ENCODE peak calls at places on chromosomes 13 and 19, in six cellular contexts. M is HFF-Myc, Y is ovary, W is tibial nerve, F is body of pancreas, J is cardiac muscle cell. T is an unnamed sample.

GRCh38 chr13:72458701-72459100 is 268.7 kb downstream of the MZT1 start:
- DNase-seq in M (no peak), Y (no peak), W (no peak), F (no peak), J (peak; percentile 11), T (no peak)

GRCh38 chr13:112067121-112067741 is at the start of gene SOX1:
- DNase-seq in M (no peak), Y (no peak), W (no peak), F (no peak), J (peak; percentile 43), T (no peak)

GRCh38 chr13:106710267-106710666 is 142.3 kb upstream of the ARGLU1 start:
- DNase-seq in M (no peak), Y (no peak), W (no peak), F (no peak), J (no peak), T (no peak)

GRCh38 chr19:916645-917322 is 349 bp upstream of the KISS1R start:
- DNase-seq in M (no peak), Y (no peak), W (no peak), F (peak; percentile 46), J (peak; percentile 31), T (no peak)

GRCh38 chr19:47641891-47642485 is 33.1 kb downstream of the BICRA start:
- DNase-seq in M (no peak), Y (no peak), W (no peak), F (no peak), J (no peak), T (no peak)

GRCh38 chr19:484494-484893 is 11.8 kb upstream of the MADCAM1 start:
- DNase-seq in M (no peak), Y (no peak), W (no peak), F (no peak), J (no peak), T (no peak)

GRCh38 chr19:37304190-37304883 is 66.6 kb upstream of the ZNF527 start:
- DNase-seq in M (no peak), Y (no peak), W (no peak), F (peak; percentile 56), J (peak; percentile 81), T (no peak)

GRCh38 chr13:101747039-101747438 is 294.6 kb downstream of the ITGBL1 start:
- DNase-seq in M (no peak), Y (no peak), W (no peak), F (no peak), J (no peak), T (no peak)

GRCh38 chr13:51645154-51645650 is 60.9 kb downstream of the WDFY2 start:
- DNase-seq in M (no peak), Y (no peak), W (no peak), F (no peak), J (no peak), T (no peak)

GRCh38 chr19:14786421-14786851 is 8.1 kb upstream of the ADGRE2 start:
- DNase-seq in M (no peak), Y (no peak), W (no peak), F (no peak), J (peak; percentile 25), T (no peak)

DNA sequence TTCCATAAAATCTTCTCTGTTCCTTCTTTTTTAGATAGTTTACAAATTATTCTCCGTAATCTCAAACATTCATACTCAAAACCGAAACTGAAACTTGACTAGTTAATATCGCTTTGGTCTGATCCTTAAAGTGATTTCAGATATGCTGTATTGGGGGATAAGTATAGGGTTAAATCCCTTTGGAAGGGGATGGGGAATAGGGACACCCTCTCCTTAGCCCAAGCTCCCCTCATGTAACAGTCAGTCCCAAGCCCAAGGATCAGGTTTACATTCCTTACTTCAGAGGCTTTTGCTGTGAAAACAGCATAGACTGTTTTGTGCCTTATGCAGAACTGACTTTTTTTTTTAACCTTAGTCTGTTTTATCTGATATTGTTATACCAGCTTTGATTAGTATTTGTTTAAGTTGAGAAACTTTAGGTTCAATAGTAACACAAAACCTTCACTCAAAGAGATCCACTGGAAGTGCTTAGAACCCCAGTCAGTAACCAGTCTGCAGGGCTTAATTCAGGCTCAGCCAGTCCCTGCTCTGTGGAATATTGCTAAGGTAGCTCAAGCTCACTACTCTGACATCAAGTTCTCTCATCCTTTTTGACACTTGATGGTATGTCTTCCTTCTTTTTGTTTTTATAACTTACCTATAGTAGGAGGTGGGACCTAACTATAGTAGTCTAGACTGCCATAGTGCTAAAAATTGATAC is 10.5 kb downstream of the CDADC1 start:
- DNase-seq in M (no peak), Y (no peak), W (no peak), F (no peak), J (no peak), T (no peak)
- H3K4me3 ChIP-seq in M (no peak overlapping the region), Y (peak overlapping the region; percentile 9), W (no peak overlapping the region), F (no peak overlapping the region), J (no peak overlapping the region), T (no peak overlapping the region)

DNA sequence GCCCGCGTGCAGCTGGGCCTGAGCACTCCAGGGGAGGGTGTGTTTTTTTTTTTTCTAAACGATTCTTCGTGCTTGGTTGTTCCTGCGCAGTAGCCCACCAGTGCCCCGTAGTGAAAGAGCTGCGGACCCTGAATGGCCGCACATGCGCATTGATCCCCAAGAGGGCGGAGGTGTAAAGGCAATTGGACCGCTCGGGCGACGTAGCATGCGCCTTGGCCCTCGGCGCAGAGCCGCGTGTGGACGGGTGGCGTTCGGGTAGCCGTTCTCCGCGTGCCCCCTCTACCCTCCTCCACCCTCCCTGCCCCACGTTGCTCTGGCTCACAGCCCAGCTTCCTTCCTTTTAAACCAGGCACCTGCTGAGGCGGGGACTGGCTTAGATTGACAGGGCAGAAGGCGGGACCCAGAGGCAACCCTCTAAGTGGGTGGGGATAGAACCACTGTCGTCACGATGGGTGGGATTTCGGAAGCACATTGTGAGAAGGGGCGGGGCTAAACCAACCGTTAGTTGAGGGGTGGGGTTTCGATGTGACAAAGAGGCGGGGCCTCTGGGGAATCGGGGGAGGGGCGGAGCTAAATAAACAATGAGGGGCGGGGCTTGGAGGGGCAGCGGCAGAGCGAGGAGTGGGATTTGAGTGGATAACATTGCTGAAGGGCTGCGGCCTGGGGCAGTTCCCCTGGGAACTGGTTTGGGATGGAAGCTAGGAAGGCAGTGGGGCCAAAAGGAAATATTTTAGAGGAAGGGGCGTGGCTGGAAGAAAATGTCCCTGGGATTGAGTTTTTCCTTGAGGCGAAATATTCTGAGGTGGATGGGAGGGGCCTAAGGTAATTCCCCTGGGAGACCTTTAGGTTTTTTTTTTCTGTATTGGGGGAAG is 543 bp upstream of the NUP62 start:
- DNase-seq in M (peak; percentile 91), Y (peak; percentile 96), W (peak; percentile 86), F (peak; percentile 94), J (peak; percentile 98), T (peak; percentile 72)
- TF ChIP-seq CTCF in M (no peak), Y (no peak), W (no peak), F (peak; percentile 31), J (no peak), T (no peak)

DNA sequence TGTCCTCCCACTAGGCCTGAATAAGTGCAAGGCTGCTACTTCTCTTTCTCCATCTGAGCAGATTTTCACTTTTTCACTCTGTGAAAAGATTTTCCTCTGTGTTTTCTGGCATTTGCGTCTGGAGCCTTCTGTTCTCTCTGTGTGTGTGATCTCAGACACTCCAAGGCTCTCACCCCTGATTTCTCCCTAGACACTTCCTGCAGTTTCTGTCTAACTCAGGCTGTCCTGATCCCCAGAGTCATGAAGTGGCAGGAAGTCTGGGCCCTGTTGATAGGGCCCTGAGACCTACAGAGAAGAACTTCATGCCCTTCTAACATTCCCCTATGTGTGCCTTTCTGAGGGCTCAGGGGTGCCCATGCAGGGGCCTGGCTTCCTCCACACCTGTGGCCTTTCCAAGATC is 37.2 kb downstream of the SIGLEC7 start:
- DNase-seq in M (no peak), Y (no peak), W (no peak), F (no peak), J (no peak), T (no peak)
- H3K4me3 ChIP-seq in M (no peak overlapping the region), Y (no peak overlapping the region), W (no peak overlapping the region), F (no peak overlapping the region), J (no peak overlapping the region), T (no peak overlapping the region)

DNA sequence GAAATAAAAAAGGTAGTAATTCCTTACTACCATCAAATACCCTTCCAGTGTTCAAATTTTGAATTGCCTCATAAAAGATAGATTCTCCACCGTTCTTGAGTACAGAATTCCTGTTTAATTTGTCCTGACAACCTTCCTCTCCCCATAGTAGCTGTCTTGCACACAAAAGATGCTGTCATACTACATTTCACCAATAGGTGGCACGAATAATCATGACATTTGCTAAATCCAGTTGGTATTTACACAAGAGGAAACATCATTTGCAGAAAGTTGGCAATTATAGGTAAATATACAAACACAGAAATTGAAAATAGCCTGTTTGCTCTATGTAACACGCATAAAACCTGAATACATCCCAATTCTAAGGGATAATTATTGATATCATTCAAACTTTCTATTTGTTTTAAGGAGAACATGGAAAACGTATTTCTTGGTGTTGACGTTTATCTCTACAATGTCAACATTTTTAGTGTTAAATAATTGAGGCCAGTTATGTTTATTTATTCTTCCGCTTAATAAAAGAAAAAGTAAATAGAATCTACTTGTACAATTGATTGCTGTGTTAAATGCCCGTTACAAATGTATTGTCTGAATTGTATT is 58.3 kb upstream of the CLDN10 start:
- DNase-seq in M (peak; percentile 70), Y (no peak), W (peak; percentile 39), F (no peak), J (peak; percentile 65), T (no peak)
- TF ChIP-seq CTCF in M (peak; percentile 54), Y (no peak), W (peak; percentile 41), F (peak; percentile 89), J (peak; percentile 74), T (peak; percentile 59)

DNA sequence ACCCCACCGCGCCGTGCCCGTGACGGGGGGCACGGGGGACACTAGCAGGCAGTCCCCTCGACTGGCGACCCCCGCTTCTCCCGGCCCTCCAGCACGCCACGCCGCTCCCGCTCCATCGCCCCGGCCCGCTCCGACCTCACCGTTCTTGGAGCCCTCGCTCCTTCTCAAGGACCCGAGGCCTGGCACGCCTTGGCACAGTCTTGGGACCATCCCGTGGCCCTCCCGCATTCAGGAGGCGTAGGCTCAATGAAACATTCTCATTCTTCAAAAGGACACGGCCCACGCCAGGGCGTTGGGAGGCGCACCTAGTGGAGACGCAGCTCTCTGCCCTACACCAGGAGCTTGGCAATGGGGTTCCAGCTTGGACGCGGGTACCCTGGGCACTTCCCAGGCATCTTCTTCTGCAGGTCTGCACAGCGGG is 473 bp upstream of the CERS1 start:
- DNase-seq in M (no peak), Y (no peak), W (no peak), F (no peak), J (peak; percentile 22), T (no peak)
- H3K4me3 ChIP-seq in M (no peak overlapping the region), Y (no peak overlapping the region), W (no peak overlapping the region), F (no peak overlapping the region), J (peak overlapping the region; percentile 43), T (peak overlapping the region; percentile 6)